ENCODE peak calls at places on chromosomes 5 and 9, in seven cellular contexts. E is mesothelial cell of epicardium, B is fibroblast of pulmonary artery, A is omental fat pad, D is A549, S is ecto neural progenitor cell, M is A172. K is an unnamed sample.

GRCh38 chr5:63831381-63831780 is 130.9 kb downstream of the HTR1A start:
- DNase-seq in M (no peak), A (no peak), B (no peak), E (no peak), S (no peak), D (no peak), K (no peak)

GRCh38 chr9:96554801-96555566 is 64.7 kb downstream of the CDC14B start:
- DNase-seq in A (no peak), D (no peak), E (no peak), M (peak), S (no peak), B (peak), K (no peak)

GRCh38 chr9:16870606-16871357 is at the start of gene BNC2:
- DNase-seq in S (peak), B (peak), A (no peak), M (no peak), D (peak), E (peak), K (no peak)

GRCh38 chr9:127417130-127418036 is 6.8 kb upstream of the ZNF79 start:
- DNase-seq in A (no peak), E (no peak), M (peak), D (no peak), S (no peak), B (peak), K (no peak)

GRCh38 chr5:131169810-131170539 is 769 bp upstream of the LYRM7 start:
- DNase-seq in A (no peak), D (no peak), E (no peak), B (peak), S (no peak), M (peak), K (no peak)

GRCh38 chr5:178542455-178542854 is 47.7 kb downstream of the COL23A1 start:
- DNase-seq in D (no peak), M (no peak), B (peak), E (no peak), S (no peak), A (no peak), K (no peak)

GRCh38 chr5:124440471-124440870 is 306.0 kb downstream of the ZNF608 start:
- DNase-seq in A (no peak), E (no peak), B (no peak), S (no peak), M (no peak), D (no peak), K (no peak)

GRCh38 chr5:31157719-31158118 is 35.8 kb upstream of the CDH6 start:
- DNase-seq in B (no peak), M (no peak), E (no peak), S (no peak), D (no peak), A (no peak), K (no peak)

GRCh38 chr5:170095687-170096086 is 10.0 kb upstream of the FOXI1 start:
- DNase-seq in S (no peak), M (peak), D (no peak), E (no peak), A (no peak), B (no peak), K (no peak)

GRCh38 chr5:153813871-153814270 is 224.8 kb downstream of the FAM114A2 start:
- DNase-seq in S (no peak), A (no peak), M (no peak), D (no peak), B (no peak), E (no peak), K (no peak)

GRCh38 chr5:41334758-41335157 is 121.4 kb upstream of the C6 start:
- DNase-seq in E (no peak), S (no peak), D (no peak), A (no peak), M (no peak), B (peak), K (no peak)

GRCh38 chr5:159965031-159965837 is 43.7 kb upstream of the TTC1 start:
- DNase-seq in B (peak), E (peak), S (peak), M (peak), A (no peak), D (peak), K (no peak)

GRCh38 chr5:130978475-130978874 is 186.6 kb downstream of the HINT1 start:
- DNase-seq in A (no peak), S (no peak), D (no peak), B (peak), M (no peak), E (no peak), K (no peak)

GRCh38 chr5:137582218-137582617 is 83.1 kb upstream of the SPOCK1 start:
- DNase-seq in M (no peak), B (no peak), D (no peak), E (no peak), A (no peak), S (peak), K (no peak)

GRCh38 chr9:121285835-121286687 is 18.1 kb downstream of the GSN start:
- DNase-seq in D (no peak), S (no peak), M (peak), A (no peak), E (no peak), B (peak), K (no peak)

GRCh38 chr5:139648205-139649081 is at the start of gene CXXC5:
- DNase-seq in D (peak), E (peak), M (peak), A (no peak), S (peak), B (peak), K (peak)

GRCh38 chr9:86321373-86321772 is 32.8 kb downstream of the TUT7 start:
- DNase-seq in D (no peak), M (peak), E (no peak), A (no peak), B (peak), S (no peak), K (no peak)

GRCh38 chr9:73470766-73471165 is 319.1 kb downstream of the ANXA1 start:
- DNase-seq in M (no peak), E (no peak), D (no peak), A (no peak), B (no peak), S (no peak), K (no peak)

GRCh38 chr9:3827175-3827574 is 301.4 kb upstream of the RFX3 start:
- DNase-seq in M (no peak), B (no peak), E (no peak), A (no peak), S (no peak), D (no peak), K (no peak)

GRCh38 chr5:119218830-119219782 is 136.7 kb upstream of the TNFAIP8 start:
- DNase-seq in M (peak), E (no peak), S (no peak), D (no peak), B (no peak), A (no peak), K (no peak)

GRCh38 chr5:134240421-134240962 is 14.6 kb upstream of the PPP2CA start:
- DNase-seq in E (no peak), D (no peak), S (no peak), M (peak), B (peak), A (no peak), K (no peak)

GRCh38 chr5:93359296-93359957 is 221.6 kb downstream of the NR2F1-AS1 start:
- DNase-seq in D (no peak), B (peak), S (no peak), A (no peak), E (no peak), M (peak), K (no peak)

GRCh38 chr9:71638627-71639026 is 129.7 kb downstream of the CEMIP2 start:
- DNase-seq in B (peak), M (no peak), A (no peak), D (no peak), E (no peak), S (no peak), K (no peak)